ENCODE peak calls at places on chromosome 14, in four cellular contexts. M is naive thymus-derived CD4-positive, alpha-beta T cell; I is A549; X is BE2C. V is an unnamed sample.
A peak's percentile ranks its signal among the peaks of the same experiment; 100 is the strongest.

GRCh38 chr14:102928412-102929348 is 6.2 kb downstream of the AMN start:
- DNase-seq in I (no peak), X (peak; percentile 61), M (peak; percentile 80), V (peak; percentile 36)

GRCh38 chr14:101480747-101481530 is 80.4 kb upstream of the DIO3 start:
- DNase-seq in I (peak; percentile 98), X (no peak), M (no peak), V (peak; percentile 96)

GRCh38 chr14:101369916-101370592 is 191.2 kb upstream of the DIO3 start:
- DNase-seq in X (no peak), M (no peak), I (no peak), V (no peak)

GRCh38 chr14:99630202-99630601 is 14.7 kb upstream of the HHIPL1 start:
- DNase-seq in M (no peak), X (no peak), I (peak; percentile 28), V (no peak)

GRCh38 chr14:22450266-22450665 is 138.8 kb downstream of the DAD1 start:
- DNase-seq in X (no peak), M (no peak), I (no peak), V (no peak)

GRCh38 chr14:82159624-82160023 is 626.0 kb upstream of the SEL1L start:
- DNase-seq in M (no peak), X (no peak), I (no peak), V (peak; percentile 8)

GRCh38 chr14:67557118-67557517 is 24.0 kb downstream of the PLEKHH1 start:
- DNase-seq in X (no peak), I (peak; percentile 11), M (no peak), V (peak; percentile 40)

GRCh38 chr14:100225169-100225568 is 13.8 kb upstream of the YY1 start:
- DNase-seq in M (no peak), X (no peak), I (no peak), V (no peak)

GRCh38 chr14:21278632-21279031 is 1.3 kb upstream of the RPGRIP1 start:
- DNase-seq in X (no peak), M (no peak), I (no peak), V (no peak)

GRCh38 chr14:94775082-94775874 is 5.4 kb upstream of the GSC start:
- DNase-seq in X (no peak), I (no peak), M (no peak), V (no peak)

GRCh38 chr14:30584058-30584630 is 25.2 kb downstream of the G2E3 start:
- DNase-seq in I (no peak), M (no peak), X (no peak), V (no peak)

GRCh38 chr14:30982583-30982982 is 42.9 kb upstream of the AP4S1 start:
- DNase-seq in M (no peak), X (no peak), I (no peak), V (no peak)

DNA sequence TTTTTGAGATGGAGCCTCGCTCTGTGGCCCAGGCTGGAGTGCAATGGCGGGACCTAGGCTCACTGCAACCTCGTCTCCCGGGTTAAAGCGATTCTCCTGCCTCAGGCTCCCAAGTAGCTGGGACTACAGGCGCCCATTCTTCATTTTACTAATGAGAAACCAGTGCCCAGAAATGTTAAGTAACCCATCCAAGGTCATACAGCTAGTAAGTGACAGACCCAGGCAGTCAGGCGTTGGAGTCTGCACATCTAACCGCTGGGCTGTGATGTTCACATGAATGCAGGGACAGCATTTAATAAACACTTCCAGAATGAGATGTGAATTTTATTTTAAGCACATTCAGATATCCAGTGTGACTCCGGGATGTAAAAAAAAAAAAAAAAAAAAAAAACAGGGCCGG is 1.3 kb upstream of the TRIP11 start:
- DNase-seq in X (no peak), M (no peak), I (no peak), V (no peak)
- H3K4me3 ChIP-seq in X (peak overlapping the region; percentile 99), M (peak overlapping the region; percentile 86), I (peak overlapping the region; percentile 71), V (no peak overlapping the region)

GRCh38 chr14:36517242-36518030 is 2.6 kb downstream of the NKX2-1 start:
- DNase-seq in I (no peak), M (no peak), X (no peak), V (no peak)
- H3K4me3 ChIP-seq in I (no peak overlapping the region), M (no peak overlapping the region), X (no peak overlapping the region), V (peak overlapping the region; percentile 52)

DNA sequence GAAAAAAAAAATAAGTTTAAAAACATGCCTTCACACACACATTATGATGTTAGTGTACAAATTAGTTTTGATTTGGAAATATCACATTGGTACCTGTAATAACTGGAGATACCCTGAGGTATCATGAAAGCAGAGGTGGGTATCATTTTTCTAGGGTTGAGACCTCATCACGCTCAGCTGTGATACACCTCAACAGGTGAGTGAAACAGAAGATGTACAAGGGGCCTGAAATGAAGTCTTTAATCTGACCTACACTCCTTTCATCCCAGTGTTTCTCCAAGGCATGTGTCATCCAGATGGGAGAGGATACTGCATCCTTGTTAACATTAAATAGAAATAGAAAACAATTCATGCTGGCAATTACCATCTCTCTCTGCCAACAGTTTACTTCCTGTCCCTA is 7.4 kb downstream of the BMP4 start:
- DNase-seq in I (no peak), X (no peak), M (no peak), V (no peak)
- H3K4me3 ChIP-seq in I (no peak overlapping the region), X (no peak overlapping the region), M (no peak overlapping the region), V (no peak overlapping the region)

DNA sequence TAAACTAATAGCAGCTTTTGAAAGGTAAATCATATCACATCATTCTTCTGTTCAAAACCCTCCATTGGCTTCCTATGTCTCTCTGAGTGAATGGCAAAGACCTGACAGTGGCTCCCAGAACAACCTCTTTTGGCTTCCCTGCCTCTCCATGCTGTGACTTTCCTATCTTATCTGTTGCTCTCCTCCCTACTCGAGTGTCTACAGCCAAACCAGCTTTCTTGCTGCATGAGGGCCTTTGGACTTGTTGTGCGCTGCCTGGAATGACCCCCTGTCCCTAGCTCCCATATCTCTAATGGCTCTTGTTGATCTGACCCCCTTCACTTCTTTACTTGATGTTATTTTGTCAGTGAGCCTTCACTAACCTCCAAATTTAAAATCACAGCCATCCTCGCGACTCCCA is 2.5 kb downstream of the SYNE2 start:
- DNase-seq in X (no peak), M (no peak), I (no peak), V (no peak)
- H3K4me3 ChIP-seq in X (no peak overlapping the region), M (peak overlapping the region; percentile 5), I (no peak overlapping the region), V (no peak overlapping the region)

GRCh38 chr14:57389646-57390036 is 745 bp upstream of the NAA30 start:
- DNase-seq in X (no peak), M (peak; percentile 7), I (no peak), V (no peak)
- H3K4me3 ChIP-seq in X (peak overlapping the region; percentile 86), M (peak overlapping the region; percentile 68), I (peak overlapping the region; percentile 91), V (peak overlapping the region; percentile 90)

V was measured in bronchial epithelial cell.